ENCODE peak calls at places on chromosomes 16 and 17, in four cellular contexts. One of them, this sample, is unnamed.

GRCh38 chr16:31216116-31216469 is 842 bp downstream of the PYDC1 start:
- DNase-seq in K562: no peak
- DNase-seq in H1: no peak
- DNase-seq in GM12878: no peak
- DNase-seq in this sample: no peak

GRCh38 chr16:85615014-85615851 is 2.1 kb downstream of the GSE1 start:
- DNase-seq in K562: no peak
- DNase-seq in H1: no peak
- DNase-seq in GM12878: no peak
- DNase-seq in this sample: peak; percentile 79

GRCh38 chr16:56667581-56668571 is at the start of gene MT1G:
- DNase-seq in K562: no peak
- DNase-seq in H1: no peak
- DNase-seq in GM12878: no peak
- DNase-seq in this sample: peak; percentile 57

GRCh38 chr16:81852347-81852746 is 73.3 kb downstream of the PLCG2 start:
- DNase-seq in K562: no peak
- DNase-seq in H1: no peak
- DNase-seq in GM12878: no peak
- DNase-seq in this sample: no peak

GRCh38 chr17:14776791-14777190 is 475.9 kb downstream of the HS3ST3B1 start:
- DNase-seq in K562: no peak
- DNase-seq in H1: no peak
- DNase-seq in GM12878: no peak
- DNase-seq in this sample: no peak

GRCh38 chr17:5378566-5379207 is 40.8 kb downstream of the NUP88 start:
- DNase-seq in K562: no peak
- DNase-seq in H1: no peak
- DNase-seq in GM12878: no peak
- DNase-seq in this sample: no peak

GRCh38 chr16:84298376-84298899 is 3.8 kb downstream of the WFDC1 start:
- DNase-seq in K562: no peak
- DNase-seq in H1: no peak
- DNase-seq in GM12878: no peak
- DNase-seq in this sample: no peak

GRCh38 chr17:30559656-30560055 is 82.4 kb downstream of the GOSR1 start:
- DNase-seq in K562: no peak
- DNase-seq in H1: no peak
- DNase-seq in GM12878: no peak
- DNase-seq in this sample: no peak

GRCh38 chr16:53642094-53642493 is 61.6 kb downstream of the RPGRIP1L start:
- DNase-seq in K562: no peak
- DNase-seq in H1: no peak
- DNase-seq in GM12878: no peak
- DNase-seq in this sample: no peak

GRCh38 chr17:21072623-21073278 is 29.9 kb upstream of the USP22 start:
- DNase-seq in K562: no peak
- DNase-seq in H1: no peak
- DNase-seq in GM12878: no peak
- DNase-seq in this sample: no peak

GRCh38 chr17:75249564-75249963 is 11.8 kb downstream of the GGA3 start:
- DNase-seq in K562: no peak
- DNase-seq in H1: no peak
- DNase-seq in GM12878: no peak
- DNase-seq in this sample: no peak

GRCh38 chr17:75252039-75252816 is 9.2 kb downstream of the GGA3 start:
- DNase-seq in K562: no peak
- DNase-seq in H1: no peak
- DNase-seq in GM12878: no peak
- DNase-seq in this sample: no peak

GRCh38 chr17:75245011-75245410 is 16.4 kb downstream of the GGA3 start:
- DNase-seq in K562: peak; percentile 44
- DNase-seq in H1: no peak
- DNase-seq in GM12878: no peak
- DNase-seq in this sample: no peak

GRCh38 chr17:75246404-75246803 is 15.0 kb downstream of the GGA3 start:
- DNase-seq in K562: no peak
- DNase-seq in H1: no peak
- DNase-seq in GM12878: no peak
- DNase-seq in this sample: no peak

DNA sequence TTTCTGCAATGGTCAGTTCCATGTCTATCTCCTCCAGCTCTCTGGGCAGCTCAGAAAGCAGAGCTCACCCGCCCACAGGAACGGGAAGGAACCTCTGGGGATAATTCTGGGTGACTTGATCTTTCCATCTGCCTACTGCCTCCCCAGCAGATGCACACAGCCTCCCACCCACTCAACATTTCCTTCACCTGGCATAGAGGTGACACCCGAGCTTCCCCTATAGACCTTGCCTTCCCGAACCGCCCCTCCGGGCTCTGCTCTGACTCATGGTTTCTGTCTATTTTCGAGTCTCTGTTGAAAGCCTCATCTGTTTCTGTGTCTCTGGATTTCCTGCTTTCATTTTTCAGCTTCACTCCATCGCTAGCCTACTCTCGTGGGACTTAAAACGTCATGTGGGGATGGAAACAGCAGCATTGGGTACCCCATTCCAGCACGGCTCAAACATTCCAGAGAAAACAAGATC is 11.4 kb downstream of the GGA3 start:
- DNase-seq in K562: no peak
- DNase-seq in H1: no peak
- DNase-seq in GM12878: peak; percentile 79
- DNase-seq in this sample: no peak
- TF ChIP-seq GABPA in K562: no peak
- TF ChIP-seq GABPA in H1: no peak
- TF ChIP-seq GABPA in GM12878: no peak
- TF ChIP-seq GABPA in this sample: no peak

DNA sequence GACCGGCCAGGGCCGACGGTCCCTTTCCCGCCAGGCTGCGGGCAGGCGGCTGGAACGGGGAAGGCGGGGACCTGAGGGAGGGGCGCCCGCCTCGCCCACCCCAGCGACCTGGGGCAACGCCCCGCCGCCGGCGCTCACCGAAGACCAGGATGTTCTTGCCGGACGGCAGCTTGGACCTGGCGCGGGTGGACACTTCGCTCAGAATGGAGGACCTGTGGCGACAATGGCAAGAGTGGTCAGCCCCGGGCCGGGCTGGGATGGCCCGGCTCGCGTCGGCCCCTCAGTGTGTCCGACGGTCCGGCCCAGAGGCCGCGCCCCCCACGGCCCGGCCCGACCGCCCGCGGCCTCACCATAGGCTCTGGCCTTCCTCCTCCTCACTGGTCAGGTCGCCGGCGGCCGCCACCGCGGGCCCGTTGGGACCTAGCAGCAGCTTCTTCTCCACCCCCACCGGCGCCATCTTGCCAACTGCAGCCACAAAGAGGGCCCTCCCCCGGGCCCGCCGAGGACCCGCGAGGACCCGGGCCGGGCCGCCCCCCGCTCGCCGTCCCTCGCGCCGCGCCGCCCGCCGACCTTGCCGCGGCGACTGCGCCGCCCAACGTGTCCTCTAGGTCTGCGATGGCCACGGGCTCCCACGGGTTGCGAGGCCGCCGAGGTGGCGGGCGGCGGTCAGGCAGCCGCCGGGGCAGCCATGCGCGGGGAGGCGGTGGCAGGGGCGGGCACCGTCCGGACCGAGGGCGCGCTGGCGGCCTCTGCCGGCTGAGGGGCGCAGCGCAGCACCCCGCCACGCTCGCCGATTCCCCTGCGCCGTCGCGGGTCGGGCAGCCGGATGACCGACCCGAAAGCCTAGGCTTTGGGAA is at the start of gene DYNC1LI2:
- DNase-seq in K562: peak; percentile 95
- DNase-seq in H1: no peak
- DNase-seq in GM12878: no peak
- DNase-seq in this sample: peak; percentile 55
- H3K27ac ChIP-seq in K562: peak within 1 kb of the TSS; percentile 94
- H3K27ac ChIP-seq in H1: peak within 1 kb of the TSS; percentile 99
- H3K27ac ChIP-seq in GM12878: peak within 1 kb of the TSS; percentile 92
- H3K27ac ChIP-seq in this sample: peak within 1 kb of the TSS; percentile 74

DNA sequence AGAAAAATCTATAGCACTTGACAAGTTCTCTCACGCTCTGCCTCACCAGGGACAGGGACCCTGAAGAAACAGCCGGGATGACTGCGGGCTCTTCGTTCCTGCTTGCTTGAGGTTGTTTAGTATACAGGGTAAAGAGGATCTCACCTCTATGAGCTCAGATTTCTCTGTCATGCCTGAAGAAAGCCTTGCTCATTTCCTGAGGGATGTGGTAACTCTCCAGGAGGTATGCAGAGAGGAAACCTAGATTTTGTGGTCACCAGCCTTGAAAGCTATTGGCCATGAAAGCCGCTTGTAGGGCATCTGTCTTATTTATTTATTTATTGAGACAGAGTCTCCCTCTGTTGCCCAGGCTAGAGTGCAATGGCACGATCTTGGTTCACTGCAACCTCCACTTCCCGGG is 23.2 kb downstream of the USP43 start:
- DNase-seq in K562: no peak
- DNase-seq in H1: no peak
- DNase-seq in GM12878: no peak
- DNase-seq in this sample: no peak
- TF ChIP-seq BRCA1 in K562: no peak
- TF ChIP-seq BRCA1 in H1: no peak
- TF ChIP-seq BRCA1 in GM12878: no peak
- TF ChIP-seq BRCA1 in this sample: no peak

GRCh38 chr17:16463341-16464000 is 28.5 kb downstream of the LRRC75A start:
- DNase-seq in K562: no peak
- DNase-seq in H1: no peak
- DNase-seq in GM12878: no peak
- DNase-seq in this sample: no peak

GRCh38 chr17:16460796-16461605 is 31.0 kb downstream of the LRRC75A start:
- DNase-seq in K562: no peak
- DNase-seq in H1: no peak
- DNase-seq in GM12878: no peak
- DNase-seq in this sample: no peak

GRCh38 chr17:16462070-16462864 is 29.7 kb downstream of the LRRC75A start:
- DNase-seq in K562: no peak
- DNase-seq in H1: no peak
- DNase-seq in GM12878: no peak
- DNase-seq in this sample: no peak

GRCh38 chr17:16459850-16460550 is 32.0 kb downstream of the LRRC75A start:
- DNase-seq in K562: no peak
- DNase-seq in H1: no peak
- DNase-seq in GM12878: no peak
- DNase-seq in this sample: no peak

DNA sequence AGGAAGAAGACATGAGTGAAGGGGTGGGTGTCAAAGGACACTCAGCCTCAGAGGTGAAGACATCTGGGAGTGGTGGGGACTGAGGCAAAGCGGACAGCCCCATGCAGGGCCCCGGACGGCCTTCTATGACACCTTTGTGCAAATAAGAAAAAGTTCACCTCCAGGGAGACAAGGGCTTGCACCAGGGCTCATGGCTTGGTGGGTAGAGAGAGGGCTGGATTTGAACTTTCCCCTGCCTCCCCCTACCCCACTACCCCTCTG is 30.5 kb downstream of the LRRC75A start:
- DNase-seq in K562: no peak
- DNase-seq in H1: no peak
- DNase-seq in GM12878: no peak
- DNase-seq in this sample: no peak
- TF ChIP-seq GABPA in K562: no peak
- TF ChIP-seq GABPA in H1: no peak
- TF ChIP-seq GABPA in GM12878: no peak
- TF ChIP-seq GABPA in this sample: no peak

GRCh38 chr16:27374231-27374793 is 27.7 kb upstream of the IL21R start:
- DNase-seq in K562: no peak
- DNase-seq in H1: no peak
- DNase-seq in GM12878: peak; percentile 80
- DNase-seq in this sample: no peak
- H3K27ac ChIP-seq in K562: no peak overlapping the region
- H3K27ac ChIP-seq in H1: no peak overlapping the region
- H3K27ac ChIP-seq in GM12878: peak overlapping the region; percentile 72
- H3K27ac ChIP-seq in this sample: no peak overlapping the region

This sample was measured in HepG2.